ENCODE peak calls at places on chromosomes 3 and 15, in nine cellular contexts. I is neural progenitor cell, T is IMR-90, Y is ovary, X is mammary epithelial cell, H is left lung, Q is Peyer's patch, F is transverse colon, N is heart right ventricle. O is an unnamed sample. For H3K27me3 and H3K4me1, the result is how much of the 10 kb centered on the place peaks cover.

GRCh38 chr15:42145546-42146455 is 10.6 kb downstream of the PLA2G4F start:
- DNase-seq in I (no peak), T (no peak), Y (no peak), X (no peak), H (no peak), Q (peak), F (no peak), N (no peak), O (no peak)

GRCh38 chr15:64151727-64152506 is at the start of gene SNX22:
- DNase-seq in I (peak), T (no peak), Y (no peak), X (no peak), H (peak), Q (no peak), F (peak), N (no peak), O (peak)

GRCh38 chr3:152505926-152506325 is 237.2 kb downstream of the MBNL1 start:
- DNase-seq in I (no peak), T (no peak), Y (no peak), X (no peak), H (no peak), Q (no peak), F (no peak), N (no peak), O (no peak)

GRCh38 chr15:68700395-68701123 is 120.1 kb downstream of the ANP32A start:
- DNase-seq in I (peak), T (peak), Y (peak), X (no peak), H (no peak), Q (no peak), F (peak), N (peak), O (no peak)

GRCh38 chr15:89356634-89357298 is 22.1 kb upstream of the POLG start:
- DNase-seq in I (peak), T (no peak), Y (no peak), X (no peak), H (no peak), Q (no peak), F (no peak), N (no peak), O (no peak)

GRCh38 chr3:157832588-157832987 is 273.6 kb downstream of the SHOX2 start:
- DNase-seq in I (no peak), T (no peak), Y (no peak), X (no peak), H (no peak), Q (no peak), F (no peak), N (no peak), O (no peak)

GRCh38 chr3:129413687-129414506 is 14.5 kb downstream of the EFCAB12 start:
- DNase-seq in I (no peak), T (peak), Y (no peak), X (peak), H (no peak), Q (peak), F (no peak), N (no peak), O (no peak)

GRCh38 chr3:45779746-45780735 is 16.3 kb downstream of the SLC6A20 start:
- DNase-seq in I (no peak), T (no peak), Y (no peak), X (no peak), H (no peak), Q (peak), F (no peak), N (no peak), O (no peak)

GRCh38 chr3:60555704-60556340 is 695.4 kb downstream of the FHIT start:
- DNase-seq in I (peak), T (peak), Y (no peak), X (peak), H (no peak), Q (no peak), F (no peak), N (no peak), O (no peak)

GRCh38 chr15:35256555-35256954 is 171.5 kb upstream of the NANOGP8 start:
- DNase-seq in I (no peak), T (peak), Y (no peak), X (peak), H (no peak), Q (no peak), F (no peak), N (no peak), O (no peak)

GRCh38 chr3:188877381-188877780 is 294.4 kb upstream of the TPRG1 start:
- DNase-seq in I (no peak), T (no peak), Y (no peak), X (no peak), H (no peak), Q (no peak), F (no peak), N (no peak), O (no peak)

GRCh38 chr15:61032600-61033286 is 196.4 kb downstream of the RORA start:
- DNase-seq in I (no peak), T (no peak), Y (no peak), X (no peak), H (no peak), Q (no peak), F (peak), N (no peak), O (no peak)

GRCh38 chr3:114439279-114439678 is 145.5 kb downstream of the TIGIT start:
- DNase-seq in I (no peak), T (peak), Y (no peak), X (no peak), H (no peak), Q (no peak), F (no peak), N (no peak), O (no peak)
- H3K27ac ChIP-seq in I (no peak), T (no peak), Y (no peak), X (no peak), H (no peak), Q (no peak), F (no peak), N (no peak), O (no peak)

DNA sequence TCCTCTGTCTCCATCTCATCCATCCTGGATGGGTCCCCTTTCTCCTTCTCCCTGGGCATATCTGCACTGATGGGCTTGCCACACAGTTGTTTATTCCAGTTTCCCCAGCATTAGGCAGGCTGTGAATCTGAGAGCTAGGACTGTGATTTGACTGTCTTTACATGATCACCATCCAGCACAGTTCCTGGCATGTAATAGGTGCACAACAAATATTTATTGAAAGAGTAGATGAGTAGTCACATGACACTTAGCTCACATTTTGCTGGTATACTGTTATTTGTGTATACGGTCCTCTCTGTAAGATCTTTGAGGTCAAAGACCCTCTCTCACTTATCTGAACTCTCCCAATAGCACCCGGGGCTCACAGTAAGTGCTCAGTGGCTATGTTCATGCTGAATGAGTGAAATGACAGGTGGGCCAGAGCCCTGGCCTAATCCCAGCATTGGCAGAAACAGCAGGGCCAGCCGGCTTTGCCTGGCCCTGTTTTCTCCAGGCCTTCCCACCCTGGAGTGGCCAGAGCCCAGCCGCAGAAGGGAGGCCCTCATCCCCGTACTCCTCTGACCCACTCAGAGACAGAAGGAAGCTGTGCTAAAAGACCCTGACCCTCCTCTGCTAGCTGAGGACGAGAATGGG is 16.2 kb upstream of the BAHD1 start:
- DNase-seq in I (no peak), T (no peak), Y (no peak), X (no peak), H (no peak), Q (no peak), F (no peak), N (no peak), O (no peak)
- H3K27me3 ChIP-seq in I (under half), T (under half), Y (under half), X (under half), H (under half), Q (under half), F (under half), N (under half), O (under half)

DNA sequence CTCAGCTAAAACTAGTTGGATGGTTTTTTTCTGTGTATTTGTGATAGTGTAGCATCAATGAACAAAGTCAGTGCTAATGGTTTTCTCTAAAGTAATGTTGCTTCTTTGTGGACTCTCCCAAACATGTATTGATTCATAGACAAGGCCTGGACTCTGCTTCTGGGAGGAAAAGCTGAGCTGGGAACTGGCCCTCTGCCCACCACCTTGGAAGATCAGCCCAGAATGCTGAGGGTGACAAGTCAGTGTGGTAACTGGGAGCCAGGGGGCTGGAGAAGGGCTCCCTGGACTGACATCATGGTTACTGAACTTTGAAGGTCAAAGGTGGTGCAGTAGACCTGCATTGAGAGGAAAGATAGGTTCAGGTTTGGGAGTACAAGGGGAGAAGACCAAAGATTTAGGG is 3.0 kb downstream of the ARHGAP31 start:
- DNase-seq in I (no peak), T (peak), Y (peak), X (no peak), H (no peak), Q (no peak), F (no peak), N (no peak), O (no peak)
- H3K4me1 ChIP-seq in I (under half), T (under half), Y (under half), X (under half), H (under half), Q (under half), F (under half), N (under half), O (under half)

DNA sequence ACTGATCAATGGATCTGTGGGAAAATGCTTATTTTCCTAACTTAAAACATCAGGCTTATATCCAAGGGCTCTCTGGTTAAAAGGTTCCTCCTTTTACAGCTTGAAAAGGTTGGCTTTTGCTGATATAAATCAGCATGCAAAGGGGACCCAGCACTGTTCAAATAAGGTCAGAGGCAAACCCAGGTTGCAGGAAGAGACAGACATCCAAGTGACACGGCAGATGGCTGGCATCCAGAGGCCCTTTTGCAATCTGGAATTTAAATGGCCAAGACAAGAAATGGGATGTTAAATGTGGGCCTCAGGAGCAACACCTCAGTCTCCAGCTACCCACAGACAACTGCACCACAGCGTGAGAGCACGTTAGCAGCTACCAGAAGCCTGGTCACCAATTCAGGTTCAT is 6.3 kb downstream of the SH3BP5 start:
- DNase-seq in I (no peak), T (no peak), Y (no peak), X (no peak), H (no peak), Q (no peak), F (no peak), N (no peak), O (no peak)
- H3K27ac ChIP-seq in I (no peak), T (no peak), Y (peak), X (no peak), H (no peak), Q (no peak), F (peak), N (no peak), O (no peak)

O was measured in CD8-positive, alpha-beta memory T cell.